ENCODE peak calls at places on chromosomes 3 and 15, in ten cellular contexts. M, N, B, Z, Q, O, Y, L, E and U are unnamed samples.

GRCh38 chr3:103693831-103694230 is 1259.0 kb downstream of the ZPLD1 start:
- DNase-seq in M (no peak), N (peak; percentile 27), B (no peak), Z (no peak), Q (no peak), O (no peak), Y (no peak), L (no peak), E (no peak), U (no peak)

GRCh38 chr3:38084019-38084968 is 45.3 kb downstream of the DLEC1 start:
- DNase-seq in M (no peak), N (peak; percentile 58), B (peak; percentile 72), Z (no peak), Q (no peak), O (peak; percentile 62), Y (no peak), L (no peak), E (peak; percentile 47), U (peak; percentile 64)

GRCh38 chr3:98954806-98955205 is 53.3 kb upstream of the DCBLD2 start:
- DNase-seq in M (no peak), N (no peak), B (no peak), Z (no peak), Q (no peak), O (peak; percentile 87), Y (no peak), L (no peak), E (no peak), U (no peak)

GRCh38 chr3:14479591-14479990 is 60.6 kb downstream of the GRIP2 start:
- DNase-seq in M (no peak), N (no peak), B (no peak), Z (no peak), Q (no peak), O (no peak), Y (no peak), L (no peak), E (no peak), U (no peak)

GRCh38 chr3:189908646-189909045 is 212.1 kb downstream of the P3H2 start:
- DNase-seq in M (no peak), N (peak; percentile 61), B (no peak), Z (no peak), Q (no peak), O (peak; percentile 97), Y (no peak), L (no peak), E (no peak), U (no peak)

GRCh38 chr15:78182821-78183220 is 33.7 kb downstream of the IDH3A start:
- DNase-seq in M (no peak), N (no peak), B (no peak), Z (no peak), Q (no peak), O (no peak), Y (no peak), L (no peak), E (no peak), U (no peak)

GRCh38 chr3:177262396-177262795 is 65.1 kb upstream of the TBL1XR1 start:
- DNase-seq in M (no peak), N (no peak), B (no peak), Z (no peak), Q (no peak), O (no peak), Y (no peak), L (no peak), E (no peak), U (no peak)

GRCh38 chr3:2783261-2783660 is 326.9 kb downstream of the IL5RA start:
- DNase-seq in M (no peak), N (peak; percentile 69), B (no peak), Z (no peak), Q (no peak), O (no peak), Y (no peak), L (no peak), E (no peak), U (no peak)

GRCh38 chr15:93091465-93091864 is 2.5 kb upstream of the RGMA start:
- DNase-seq in M (no peak), N (no peak), B (no peak), Z (no peak), Q (no peak), O (no peak), Y (no peak), L (no peak), E (no peak), U (no peak)

GRCh38 chr15:58546635-58547627 is 115.1 kb downstream of the LIPC start:
- DNase-seq in M (no peak), N (no peak), B (peak; percentile 11), Z (no peak), Q (no peak), O (peak; percentile 96), Y (peak; percentile 70), L (peak; percentile 76), E (no peak), U (peak; percentile 62)

GRCh38 chr3:56894912-56895431 is 93.2 kb upstream of the ARHGEF3 start:
- DNase-seq in M (no peak), N (no peak), B (no peak), Z (no peak), Q (no peak), O (no peak), Y (no peak), L (no peak), E (no peak), U (no peak)

GRCh38 chr3:60756231-60756630 is 495.0 kb downstream of the FHIT start:
- DNase-seq in M (no peak), N (no peak), B (peak; percentile 17), Z (no peak), Q (no peak), O (peak; percentile 62), Y (no peak), L (no peak), E (no peak), U (no peak)

GRCh38 chr3:126907557-126907956 is 75.4 kb upstream of the PLXNA1 start:
- DNase-seq in M (no peak), N (no peak), B (no peak), Z (no peak), Q (no peak), O (no peak), Y (no peak), L (no peak), E (no peak), U (no peak)

GRCh38 chr3:161265916-161266571 is 44.9 kb downstream of the NMD3 start:
- DNase-seq in M (no peak), N (peak; percentile 52), B (no peak), Z (no peak), Q (no peak), O (peak; percentile 53), Y (no peak), L (no peak), E (no peak), U (no peak)

GRCh38 chr15:48507416-48508065 is 138.0 kb downstream of the FBN1 start:
- DNase-seq in M (no peak), N (peak; percentile 70), B (peak; percentile 59), Z (no peak), Q (peak; percentile 31), O (peak; percentile 61), Y (no peak), L (peak; percentile 25), E (peak; percentile 22), U (no peak)

GRCh38 chr15:42444415-42445063 is 46.4 kb downstream of the ZNF106 start:
- DNase-seq in M (no peak), N (peak; percentile 34), B (no peak), Z (no peak), Q (no peak), O (no peak), Y (no peak), L (no peak), E (no peak), U (no peak)

GRCh38 chr3:42749753-42750231 is 23.3 kb downstream of the CCDC13 start:
- DNase-seq in M (no peak), N (no peak), B (peak; percentile 40), Z (no peak), Q (no peak), O (peak; percentile 23), Y (no peak), L (no peak), E (no peak), U (no peak)

GRCh38 chr15:48855501-48856440 is 22.2 kb upstream of the EID1 start:
- DNase-seq in M (no peak), N (peak; percentile 62), B (peak; percentile 51), Z (no peak), Q (peak; percentile 24), O (peak; percentile 54), Y (no peak), L (peak; percentile 16), E (no peak), U (no peak)

DNA sequence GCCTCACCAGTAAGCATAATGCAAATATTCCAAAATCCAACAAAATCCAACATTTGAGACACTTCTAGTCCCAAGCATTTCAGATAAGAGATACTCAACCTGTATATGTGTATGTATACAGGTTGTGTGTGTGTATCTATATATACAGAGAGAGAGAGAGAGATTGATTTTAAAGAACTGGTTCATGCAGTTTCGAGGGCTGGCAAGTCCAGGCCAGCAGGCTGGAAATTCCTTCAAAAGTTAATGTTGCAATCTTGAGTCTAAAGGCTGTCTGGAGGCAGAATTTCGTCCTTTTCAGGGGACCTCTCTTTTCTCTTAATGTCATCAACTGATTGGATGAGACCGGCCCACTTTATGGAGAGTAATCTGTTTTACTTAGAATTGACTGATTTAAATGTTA is 199.6 kb upstream of the IL12A start:
- DNase-seq in M (no peak), N (no peak), B (no peak), Z (no peak), Q (no peak), O (no peak), Y (no peak), L (no peak), E (no peak), U (no peak)
- H3K4me1 ChIP-seq in M (peaks cover 33% of the 10 kb centered on the region), N (no peaks in the 10 kb centered on the region), B (peaks cover 8% of the 10 kb centered on the region), Z (no peaks in the 10 kb centered on the region), Q (no peaks in the 10 kb centered on the region), O (peaks cover 67% of the 10 kb centered on the region), Y (peaks cover 8% of the 10 kb centered on the region), L (peaks cover 19% of the 10 kb centered on the region), E (no peaks in the 10 kb centered on the region), U (peaks cover 8% of the 10 kb centered on the region)

GRCh38 chr3:186060222-186060621 is 48.7 kb downstream of the ETV5 start:
- DNase-seq in M (no peak), N (no peak), B (no peak), Z (no peak), Q (no peak), O (no peak), Y (no peak), L (no peak), E (peak; percentile 65), U (no peak)
- H3K27ac ChIP-seq in M (no peak overlapping the region), N (no peak overlapping the region), B (no peak overlapping the region), Z (no peak overlapping the region), Q (no peak overlapping the region), O (no peak overlapping the region), Y (no peak overlapping the region), L (no peak overlapping the region), E (peak overlapping the region; percentile 0), U (no peak overlapping the region)

DNA sequence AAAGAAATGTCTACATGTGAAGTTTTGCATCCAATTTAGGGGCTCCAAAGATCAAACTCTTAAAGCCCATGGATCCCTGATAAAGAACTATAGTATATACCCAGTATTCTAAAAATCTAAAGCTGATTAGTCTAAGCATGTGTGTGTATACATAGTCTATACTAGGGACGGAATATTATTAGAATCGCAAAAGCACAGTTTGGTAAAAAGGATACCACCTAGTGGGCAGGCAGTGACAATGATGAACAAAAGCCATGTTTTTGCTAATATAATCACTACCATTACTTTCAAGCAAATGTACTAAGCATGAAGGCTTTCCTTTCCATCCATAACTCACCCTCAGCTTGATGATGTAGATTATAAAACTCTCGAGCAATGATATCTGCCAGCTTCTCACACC is 16.5 kb downstream of the POLQ start:
- DNase-seq in M (no peak), N (peak; percentile 16), B (no peak), Z (no peak), Q (no peak), O (peak; percentile 23), Y (no peak), L (no peak), E (no peak), U (no peak)
- TF ChIP-seq CTCF in M (no peak), N (peak; percentile 55), B (peak; percentile 60), Z (peak; percentile 5), Q (no peak), O (peak; percentile 66), Y (no peak), L (peak; percentile 19), E (peak; percentile 40), U (peak; percentile 29)

GRCh38 chr15:60390931-60391501 is 6.8 kb downstream of the ANXA2 start:
- DNase-seq in M (peak; percentile 84), N (peak; percentile 90), B (no peak), Z (no peak), Q (peak; percentile 64), O (peak; percentile 77), Y (no peak), L (peak; percentile 52), E (no peak), U (no peak)
- H3K4me1 ChIP-seq in M (peaks cover 94% of the 10 kb centered on the region), N (peaks cover 83% of the 10 kb centered on the region), B (peaks cover 12% of the 10 kb centered on the region), Z (peaks cover 8% of the 10 kb centered on the region), Q (peaks cover 34% of the 10 kb centered on the region), O (peaks cover 82% of the 10 kb centered on the region), Y (peaks cover 63% of the 10 kb centered on the region), L (peaks cover 74% of the 10 kb centered on the region), E (peaks cover 14% of the 10 kb centered on the region), U (peaks cover 81% of the 10 kb centered on the region)